ENCODE peak calls at places on chromosomes 3 and 15, in seven cellular contexts. H is A549, X is IMR-90, L is GM12878, W is K562, F is HepG2, E is H1. V is an unnamed sample.
A peak's percentile ranks its signal among the peaks of the same experiment; 100 is the strongest.

GRCh38 chr3:186060222-186060621 is 48.7 kb downstream of the ETV5 start:
- DNase-seq in F (no peak), H (no peak), X (no peak), E (no peak), W (no peak), L (peak; percentile 40), V (no peak)

GRCh38 chr3:43073116-43073835 is 32.6 kb downstream of the POMGNT2 start:
- DNase-seq in X (no peak), E (peak; percentile 31), L (no peak), W (no peak), F (no peak), H (no peak), V (no peak)

GRCh38 chr3:128260275-128260674 is 107.0 kb downstream of the EEFSEC start:
- DNase-seq in L (no peak), F (no peak), E (no peak), H (no peak), X (no peak), W (no peak), V (no peak)

GRCh38 chr15:77839431-77839830 is 206.7 kb upstream of the LINGO1 start:
- DNase-seq in L (no peak), X (no peak), H (no peak), E (no peak), W (no peak), F (no peak), V (no peak)

GRCh38 chr15:94168250-94168649 is 63.1 kb upstream of the MCTP2 start:
- DNase-seq in H (peak; percentile 14), F (peak; percentile 6), W (peak; percentile 10), E (no peak), L (no peak), X (no peak), V (no peak)

GRCh38 chr3:15154326-15154725 is 51.7 kb upstream of the CAPN7 start:
- DNase-seq in E (no peak), X (no peak), H (no peak), L (no peak), F (no peak), W (no peak), V (no peak)

GRCh38 chr15:29322407-29322806 is 52.8 kb upstream of the NSMCE3 start:
- DNase-seq in L (no peak), E (no peak), W (no peak), F (no peak), H (no peak), X (peak; percentile 35), V (no peak)

GRCh38 chr3:46938118-46938517 is 38.4 kb downstream of the CCDC12 start:
- DNase-seq in E (no peak), W (no peak), X (no peak), H (no peak), F (no peak), L (no peak), V (no peak)

GRCh38 chr15:60518511-60518910 is 39.6 kb upstream of the ICE2 start:
- DNase-seq in E (no peak), F (no peak), H (no peak), X (no peak), W (no peak), L (no peak), V (no peak)

GRCh38 chr3:111277226-111277625 is 205.6 kb downstream of the NECTIN3 start:
- DNase-seq in X (peak; percentile 74), F (no peak), L (no peak), E (no peak), H (peak; percentile 5), W (no peak), V (no peak)

GRCh38 chr3:37751967-37752660 is 109.6 kb upstream of the CTDSPL start:
- DNase-seq in F (no peak), X (no peak), W (no peak), H (no peak), L (no peak), E (no peak), V (no peak)

GRCh38 chr3:139906441-139906840 is 28.5 kb upstream of the CLSTN2 start:
- DNase-seq in H (peak; percentile 14), E (no peak), X (peak; percentile 22), W (peak; percentile 9), L (no peak), F (peak; percentile 35), V (no peak)

GRCh38 chr3:32076566-32076965 is 29.9 kb upstream of the GPD1L start:
- DNase-seq in E (peak; percentile 31), H (no peak), L (no peak), W (no peak), X (no peak), F (no peak), V (no peak)

GRCh38 chr3:114446605-114447004 is 152.8 kb downstream of the TIGIT start:
- DNase-seq in L (no peak), E (no peak), F (no peak), H (no peak), X (no peak), W (no peak), V (no peak)

GRCh38 chr15:48062476-48062875 is 58.3 kb upstream of the SLC24A5 start:
- DNase-seq in L (no peak), F (no peak), H (no peak), W (no peak), X (peak; percentile 61), E (no peak), V (peak; percentile 17)

GRCh38 chr3:85081191-85081895 is 122.6 kb downstream of the CADM2 start:
- DNase-seq in X (peak; percentile 15), W (no peak), L (no peak), F (no peak), E (no peak), H (peak; percentile 65), V (no peak)

GRCh38 chr15:74783072-74783807 is 1.4 kb downstream of the CSK start:
- DNase-seq in F (no peak), H (no peak), E (no peak), W (peak; percentile 62), L (no peak), X (peak; percentile 36), V (peak; percentile 59)

DNA sequence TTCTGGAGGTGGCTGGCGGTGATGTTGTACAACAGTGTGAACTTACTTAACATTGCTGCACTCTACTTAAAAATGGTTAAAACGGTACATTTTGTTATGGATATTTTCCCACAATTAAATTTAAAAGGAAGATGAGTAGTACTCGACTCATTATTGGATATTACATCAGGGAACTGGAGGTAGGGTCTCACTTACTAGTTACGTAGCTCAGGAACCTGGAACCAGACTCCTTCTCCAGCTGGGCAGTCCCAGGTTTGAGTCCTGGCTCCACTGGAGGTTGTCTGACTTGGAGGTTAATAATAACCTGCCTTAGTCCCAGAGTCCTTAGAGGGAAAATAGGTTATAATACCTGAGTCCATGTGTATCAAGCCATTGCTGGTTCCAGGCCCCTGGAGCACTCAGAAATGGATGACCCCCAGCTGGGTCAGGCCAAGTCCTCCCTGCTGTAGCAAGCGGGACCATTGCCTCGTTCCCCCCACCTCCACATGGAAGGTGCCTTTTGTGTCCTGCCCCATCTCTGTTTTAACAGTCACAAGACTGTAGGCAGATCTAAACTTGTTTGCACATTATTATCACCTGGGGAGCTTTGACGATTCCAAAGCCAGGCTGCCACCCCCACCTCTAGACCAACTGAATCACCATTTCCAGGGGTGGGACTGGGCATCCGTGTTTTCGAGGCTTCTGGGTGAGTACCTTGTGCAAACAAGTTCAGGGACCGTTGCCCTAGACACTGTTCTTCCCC is 126.6 kb downstream of the IGF1R start:
- DNase-seq in H (no peak), W (no peak), X (peak; percentile 52), F (peak; percentile 35), E (no peak), L (no peak), V (no peak)
- H3K27ac ChIP-seq in H (peak overlapping the region; percentile 25), W (no peak overlapping the region), X (no peak overlapping the region), F (no peak overlapping the region), E (no peak overlapping the region), L (no peak overlapping the region), V (no peak overlapping the region)

GRCh38 chr3:73475175-73475574 is 149.6 kb downstream of the PDZRN3 start:
- DNase-seq in X (no peak), L (no peak), E (no peak), F (no peak), W (no peak), H (no peak), V (no peak)
- H3K4me3 ChIP-seq in X (no peak overlapping the region), L (peak overlapping the region; percentile 27), E (no peak overlapping the region), F (no peak overlapping the region), W (no peak overlapping the region), H (no peak overlapping the region), V (no peak overlapping the region)

GRCh38 chr3:33887478-33887877 is 89.0 kb downstream of the PDCD6IP start:
- DNase-seq in W (peak; percentile 36), L (no peak), X (no peak), H (no peak), E (no peak), F (no peak), V (no peak)

GRCh38 chr3:33884701-33885100 is 86.3 kb downstream of the PDCD6IP start:
- DNase-seq in X (no peak), F (no peak), E (no peak), L (no peak), H (no peak), W (no peak), V (no peak)

GRCh38 chr3:33884204-33884561 is 85.8 kb downstream of the PDCD6IP start:
- DNase-seq in F (peak; percentile 26), X (no peak), W (peak; percentile 93), E (no peak), L (no peak), H (peak; percentile 57), V (no peak)

GRCh38 chr3:33885496-33885895 is 87.1 kb downstream of the PDCD6IP start:
- DNase-seq in W (no peak), L (no peak), F (no peak), E (no peak), H (no peak), X (no peak), V (no peak)

DNA sequence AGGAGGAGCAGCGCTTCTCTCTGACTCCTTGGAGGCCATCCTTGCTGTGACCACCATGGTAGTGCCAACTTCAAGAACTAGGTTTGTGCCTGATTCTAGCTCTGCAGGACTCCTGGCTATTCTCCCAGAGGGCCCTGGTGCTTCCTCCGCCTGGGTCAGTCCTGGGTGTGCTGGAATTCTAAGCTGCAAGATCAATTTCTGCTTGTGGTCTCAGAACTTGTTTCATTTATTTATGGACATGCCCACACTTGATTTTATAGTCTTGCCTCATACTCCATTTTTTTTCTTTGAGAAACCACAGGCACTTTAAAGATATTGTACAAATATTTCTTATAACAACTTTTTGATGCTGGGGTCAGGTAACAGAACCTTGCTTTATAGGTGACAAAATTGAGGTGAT is 87.6 kb downstream of the PDCD6IP start:
- DNase-seq in W (no peak), H (no peak), X (peak; percentile 23), E (no peak), L (no peak), F (no peak), V (no peak)
- TF ChIP-seq RFX5 in W (no peak), H (no peak), X (no peak), E (no peak), L (no peak), F (no peak), V (no peak)

GRCh38 chr3:107064445-107065060 is 312.7 kb upstream of the CCDC54 start:
- DNase-seq in X (peak; percentile 78), H (peak; percentile 69), L (peak; percentile 25), W (peak; percentile 62), E (peak; percentile 79), F (peak; percentile 44), V (peak; percentile 50)

GRCh38 chr3:107067421-107067820 is 309.8 kb upstream of the CCDC54 start:
- DNase-seq in F (no peak), E (no peak), X (no peak), H (no peak), W (no peak), L (no peak), V (no peak)

GRCh38 chr3:107065094-107065861 is 312.0 kb upstream of the CCDC54 start:
- DNase-seq in X (no peak), F (no peak), H (no peak), W (no peak), L (no peak), E (no peak), V (peak; percentile 4)

GRCh38 chr3:107063351-107063750 is 313.9 kb upstream of the CCDC54 start:
- DNase-seq in E (no peak), W (no peak), H (no peak), X (peak; percentile 22), F (no peak), L (no peak), V (no peak)

GRCh38 chr3:107068980-107069379 is 308.3 kb upstream of the CCDC54 start:
- DNase-seq in X (peak; percentile 83), H (no peak), W (no peak), L (no peak), F (no peak), E (no peak), V (no peak)
- H3K27ac ChIP-seq in X (no peak overlapping the region), H (no peak overlapping the region), W (no peak overlapping the region), L (no peak overlapping the region), F (no peak overlapping the region), E (no peak overlapping the region), V (peak overlapping the region; percentile 45)